ENCODE peak calls at places on chromosome 9, in nine cellular contexts. E, F, L, H, P, U, D, G and X are unnamed samples.

GRCh38 chr9:133715866-133716563 is 22.1 kb downstream of the SARDH start:
- DNase-seq in E (no peak), F (no peak), L (no peak), H (no peak), P (peak), U (peak), D (peak), G (no peak), X (no peak)

GRCh38 chr9:20557890-20558608 is 64.2 kb downstream of the MLLT3 start:
- DNase-seq in E (no peak), F (no peak), L (no peak), H (no peak), P (no peak), U (no peak), D (no peak), G (no peak), X (no peak)

GRCh38 chr9:94156549-94157407 is 72.5 kb downstream of the PTPDC1 start:
- DNase-seq in E (no peak), F (peak), L (peak), H (peak), P (peak), U (peak), D (no peak), G (peak), X (peak)

GRCh38 chr9:89444212-89444611 is 53.7 kb downstream of the SEMA4D start:
- DNase-seq in E (no peak), F (peak), L (no peak), H (no peak), P (no peak), U (no peak), D (no peak), G (no peak), X (no peak)

GRCh38 chr9:105425817-105426433 is 21.9 kb upstream of the FSD1L start:
- DNase-seq in E (peak), F (no peak), L (peak), H (peak), P (no peak), U (no peak), D (no peak), G (no peak), X (peak)

GRCh38 chr9:518540-518939 is 303.9 kb downstream of the DOCK8 start:
- DNase-seq in E (no peak), F (no peak), L (no peak), H (no peak), P (no peak), U (no peak), D (no peak), G (no peak), X (no peak)

GRCh38 chr9:130539473-130540223 is 39.7 kb upstream of the FUBP3 start:
- DNase-seq in E (no peak), F (no peak), L (peak), H (peak), P (no peak), U (no peak), D (no peak), G (no peak), X (peak)

GRCh38 chr9:105238302-105238701 is 6.1 kb upstream of the SLC44A1 start:
- DNase-seq in E (no peak), F (no peak), L (no peak), H (no peak), P (no peak), U (no peak), D (no peak), G (no peak), X (no peak)

GRCh38 chr9:121596515-121596914 is 54.9 kb upstream of the DAB2IP start:
- DNase-seq in E (no peak), F (no peak), L (no peak), H (no peak), P (no peak), U (no peak), D (no peak), G (no peak), X (peak)

GRCh38 chr9:69971643-69972449 is 71.8 kb upstream of the MAMDC2 start:
- DNase-seq in E (peak), F (peak), L (peak), H (peak), P (peak), U (peak), D (peak), G (peak), X (peak)

GRCh38 chr9:71506821-71507220 is 261.5 kb downstream of the CEMIP2 start:
- DNase-seq in E (no peak), F (no peak), L (peak), H (peak), P (no peak), U (no peak), D (no peak), G (no peak), X (peak)

GRCh38 chr9:122232907-122233306 is 4.2 kb upstream of the LHX6 start:
- DNase-seq in E (no peak), F (no peak), L (no peak), H (no peak), P (no peak), U (no peak), D (no peak), G (no peak), X (no peak)

GRCh38 chr9:22718653-22719052 is 272.0 kb downstream of the DMRTA1 start:
- DNase-seq in E (no peak), F (no peak), L (no peak), H (no peak), P (no peak), U (no peak), D (no peak), G (no peak), X (no peak)

GRCh38 chr9:18208166-18209059 is 265.5 kb upstream of the ADAMTSL1 start:
- DNase-seq in E (no peak), F (no peak), L (peak), H (peak), P (no peak), U (no peak), D (peak), G (no peak), X (peak)

GRCh38 chr9:15135167-15135792 is 171.7 kb downstream of the TTC39B start:
- DNase-seq in E (peak), F (no peak), L (peak), H (peak), P (no peak), U (no peak), D (peak), G (peak), X (peak)
- TF ChIP-seq CTCF in E (peak), F (peak), L (peak), H (peak), P (peak), U (peak), D (peak), G (peak), X (peak)

DNA sequence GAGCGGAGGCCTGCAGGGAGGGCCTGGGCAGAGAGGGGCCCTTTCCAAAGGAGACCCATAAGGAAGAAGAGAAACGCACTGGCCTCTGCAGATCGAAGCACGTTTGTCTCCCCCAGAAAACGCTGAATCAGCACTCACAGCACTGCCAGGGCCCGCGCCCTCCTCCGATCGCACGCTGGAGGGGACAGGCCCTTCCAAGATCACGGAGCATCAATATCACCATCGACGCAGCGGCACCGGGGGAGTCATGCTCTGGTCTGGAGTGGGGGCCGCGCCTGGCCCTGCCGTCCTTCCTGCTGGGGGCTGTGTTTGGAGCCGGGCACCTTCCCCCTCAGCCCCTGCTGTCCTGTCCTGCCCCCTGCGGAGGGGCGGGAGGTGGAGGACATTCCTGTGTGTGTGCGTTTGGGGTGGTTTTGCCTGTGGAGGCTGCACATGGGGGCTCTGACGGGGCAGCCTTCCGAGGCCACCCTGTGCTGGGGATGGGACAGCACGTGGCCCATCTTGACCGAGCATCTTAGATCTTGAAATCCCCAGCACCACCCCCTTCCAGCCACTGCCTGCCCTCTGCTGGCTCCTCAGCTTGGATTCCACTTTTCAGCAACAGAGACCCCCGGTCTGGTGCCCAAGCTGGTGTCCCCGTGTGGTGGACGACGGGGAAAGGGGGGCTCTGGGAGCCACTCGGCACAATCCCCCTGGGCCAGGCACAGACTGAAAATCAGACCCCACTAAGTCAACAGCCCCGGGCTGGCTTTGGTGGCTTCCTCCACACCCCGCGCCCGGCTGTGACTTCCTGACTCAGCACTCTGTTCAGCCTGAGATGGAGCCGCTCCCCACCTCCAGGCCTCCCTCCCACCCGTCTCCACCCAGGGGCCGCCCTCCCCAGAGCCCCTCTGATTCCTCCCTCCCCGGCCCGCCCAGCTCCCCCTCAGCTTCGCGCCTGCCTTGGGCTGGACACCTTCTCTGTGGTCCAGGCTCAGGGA is 8.3 kb downstream of the TMEM250 start:
- DNase-seq in E (no peak), F (no peak), L (peak), H (no peak), P (no peak), U (no peak), D (no peak), G (no peak), X (no peak)
- TF ChIP-seq CTCF in E (no peak), F (peak), L (peak), H (no peak), P (no peak), U (peak), D (no peak), G (no peak), X (peak)

GRCh38 chr9:127869310-127870152 is 7.9 kb downstream of the AK1 start:
- DNase-seq in E (peak), F (peak), L (peak), H (peak), P (peak), U (peak), D (peak), G (peak), X (peak)
- TF ChIP-seq CTCF in E (peak), F (peak), L (peak), H (peak), P (peak), U (peak), D (peak), G (peak), X (peak)

GRCh38 chr9:36110434-36110833 is 26.1 kb upstream of the GLIPR2 start:
- DNase-seq in E (no peak), F (no peak), L (no peak), H (no peak), P (no peak), U (no peak), D (no peak), G (no peak), X (no peak)
- TF ChIP-seq CTCF in E (no peak), F (no peak), L (peak), H (peak), P (no peak), U (no peak), D (no peak), G (no peak), X (peak)